ENCODE peak calls at places on chromosome 10, in four cellular contexts. F, D, B and I are unnamed samples.

GRCh38 chr10:122050316-122050715 is 61.4 kb downstream of the TACC2 start:
- DNase-seq in F (no peak), B (peak; percentile 73), D (no peak), I (no peak)

GRCh38 chr10:125343118-125343752 is 182.9 kb upstream of the CTBP2 start:
- DNase-seq in F (no peak), B (peak; percentile 21), D (no peak), I (no peak)

GRCh38 chr10:121753726-121754476 is 155.7 kb upstream of the FGFR2 start:
- DNase-seq in D (no peak), F (no peak), B (no peak), I (no peak)

GRCh38 chr10:108167766-108168165 is 1003.3 kb upstream of the SORCS1 start:
- DNase-seq in B (no peak), D (no peak), F (no peak), I (no peak)

GRCh38 chr10:62092301-62092990 is 176.2 kb downstream of the RTKN2 start:
- DNase-seq in F (no peak), B (no peak), D (no peak), I (no peak)

GRCh38 chr10:78749898-78750297 is 318.9 kb upstream of the ZMIZ1 start:
- DNase-seq in B (no peak), D (no peak), F (no peak), I (no peak)

GRCh38 chr10:3533296-3533695 is 251.7 kb downstream of the KLF6 start:
- DNase-seq in F (no peak), D (no peak), B (no peak), I (no peak)

GRCh38 chr10:132931258-132931657 is 11.1 kb downstream of the CFAP46 start:
- DNase-seq in F (no peak), B (no peak), D (no peak), I (no peak)

GRCh38 chr10:64067009-64067606 is 545.9 kb downstream of the REEP3 start:
- DNase-seq in D (no peak), B (no peak), F (no peak), I (no peak)

GRCh38 chr10:61903184-61903990 is 1.9 kb downstream of the ARID5B start:
- DNase-seq in F (no peak), D (peak; percentile 18), B (peak; percentile 76), I (peak; percentile 76)

GRCh38 chr10:84292502-84292901 is 35.9 kb upstream of the CCSER2 start:
- DNase-seq in F (no peak), D (no peak), B (no peak), I (no peak)

GRCh38 chr10:121596668-121597503 is 1.4 kb downstream of the FGFR2 start:
- DNase-seq in F (no peak), D (no peak), B (peak; percentile 55), I (no peak)

GRCh38 chr10:107442035-107442505 is 277.6 kb upstream of the SORCS1 start:
- DNase-seq in B (no peak), D (no peak), F (no peak), I (no peak)

GRCh38 chr10:25059990-25060389 is 43.6 kb downstream of the THNSL1 start:
- DNase-seq in D (peak; percentile 47), B (peak; percentile 65), F (peak; percentile 52), I (no peak)

GRCh38 chr10:91887075-91887899 is 22.0 kb downstream of the FGFBP3 start:
- DNase-seq in D (no peak), F (no peak), B (peak; percentile 15), I (peak; percentile 21)

GRCh38 chr10:14205246-14205645 is 125.5 kb downstream of the FRMD4A start:
- DNase-seq in F (no peak), B (no peak), D (no peak), I (no peak)

GRCh38 chr10:14196113-14196512 is 134.6 kb downstream of the FRMD4A start:
- DNase-seq in B (no peak), D (no peak), F (no peak), I (no peak)

GRCh38 chr10:14195455-14195854 is 135.3 kb downstream of the FRMD4A start:
- DNase-seq in D (no peak), F (no peak), B (no peak), I (no peak)

DNA sequence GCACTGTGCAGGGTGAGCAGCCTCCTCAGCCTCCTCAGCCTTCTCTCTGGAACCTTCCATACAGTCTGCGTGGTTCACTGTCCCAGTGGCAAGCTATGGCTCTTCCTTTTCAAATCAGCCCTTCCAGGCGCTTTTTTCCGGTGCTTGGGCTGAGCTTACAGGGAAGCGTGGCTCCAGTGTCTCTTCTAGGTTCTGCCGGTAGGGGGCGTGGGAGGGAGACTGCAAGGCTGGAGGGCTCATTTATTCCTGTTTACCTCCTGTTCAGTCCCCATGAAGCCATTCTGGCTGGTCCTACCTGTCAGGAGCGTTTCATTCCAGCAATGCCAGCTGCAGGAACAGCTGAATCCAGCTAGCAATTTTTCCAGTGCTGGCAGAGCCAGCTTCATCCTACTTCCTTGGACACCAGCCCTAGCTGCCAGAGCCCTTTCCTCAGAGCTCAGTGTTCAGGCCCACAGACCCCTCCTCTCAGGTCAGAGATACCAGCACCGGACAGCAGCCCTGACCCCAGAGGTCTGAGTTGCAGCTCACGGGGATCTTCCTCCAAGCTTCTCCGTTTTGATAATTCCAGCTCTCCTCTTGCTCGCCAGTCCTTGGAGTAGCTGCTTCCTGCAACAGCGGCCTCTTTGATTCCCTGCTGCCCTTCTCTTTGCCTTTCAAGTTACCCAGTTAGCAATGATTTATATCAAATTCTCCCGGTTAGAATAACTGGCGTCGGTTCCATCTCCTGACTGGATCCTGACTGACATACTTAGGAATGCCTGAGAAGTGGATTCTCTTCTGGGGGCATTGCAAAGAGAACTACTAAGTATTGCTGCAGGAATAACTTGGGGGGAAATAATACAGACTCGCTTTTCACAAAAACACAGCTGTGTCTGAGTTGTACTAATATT is 129.8 kb downstream of the FRMD4A start:
- DNase-seq in D (no peak), F (no peak), B (peak; percentile 8), I (no peak)
- TF ChIP-seq CTCF in D (no peak), F (peak; percentile 45), B (no peak), I (no peak)

GRCh38 chr10:13930123-13930522 is 343.4 kb downstream of the PRPF18 start:
- DNase-seq in F (no peak), B (no peak), D (no peak), I (no peak)

GRCh38 chr10:13922591-13922990 is 335.8 kb downstream of the PRPF18 start:
- DNase-seq in B (no peak), D (no peak), F (no peak), I (no peak)

GRCh38 chr10:13924020-13924725 is 337.4 kb downstream of the PRPF18 start:
- DNase-seq in F (peak; percentile 86), B (no peak), D (no peak), I (no peak)

GRCh38 chr10:13925924-13926435 is 339.2 kb downstream of the PRPF18 start:
- DNase-seq in F (no peak), D (no peak), B (no peak), I (no peak)

GRCh38 chr10:13928362-13928921 is 341.7 kb downstream of the PRPF18 start:
- DNase-seq in B (no peak), F (no peak), D (no peak), I (no peak)
- TF ChIP-seq CTCF in B (no peak), F (no peak), D (no peak), I (no peak)

GRCh38 chr10:75097666-75098285 is 13.7 kb upstream of the SAMD8 start:
- DNase-seq in B (no peak), D (no peak), F (no peak), I (no peak)
- TF ChIP-seq CTCF in B (no peak), D (no peak), F (peak; percentile 56), I (no peak)

GRCh38 chr10:103350175-103350521 is 792 bp downstream of the PCGF6 start:
- DNase-seq in D (no peak), F (no peak), B (no peak), I (no peak)

GRCh38 chr10:103355906-103356599 is 5.1 kb upstream of the PCGF6 start:
- DNase-seq in B (no peak), D (no peak), F (no peak), I (no peak)

GRCh38 chr10:103353281-103353680 is 2.3 kb upstream of the PCGF6 start:
- DNase-seq in D (no peak), B (no peak), F (no peak), I (no peak)

GRCh38 chr10:103350522-103351260 is at the start of gene PCGF6:
- DNase-seq in F (peak; percentile 34), D (no peak), B (peak; percentile 81), I (peak; percentile 78)
- TF ChIP-seq CTCF in F (peak; percentile 3), D (no peak), B (no peak), I (no peak)

GRCh38 chr10:70498970-70499828 is 20.6 kb downstream of the PALD1 start:
- DNase-seq in F (no peak), D (no peak), B (no peak), I (no peak)

GRCh38 chr10:70500812-70501301 is 22.3 kb downstream of the PALD1 start:
- DNase-seq in F (no peak), D (no peak), B (no peak), I (no peak)

GRCh38 chr10:70502406-70502805 is 23.8 kb downstream of the PALD1 start:
- DNase-seq in B (no peak), D (no peak), F (no peak), I (no peak)

GRCh38 chr10:70500339-70500738 is 21.8 kb downstream of the PALD1 start:
- DNase-seq in D (no peak), F (no peak), B (no peak), I (no peak)

DNA sequence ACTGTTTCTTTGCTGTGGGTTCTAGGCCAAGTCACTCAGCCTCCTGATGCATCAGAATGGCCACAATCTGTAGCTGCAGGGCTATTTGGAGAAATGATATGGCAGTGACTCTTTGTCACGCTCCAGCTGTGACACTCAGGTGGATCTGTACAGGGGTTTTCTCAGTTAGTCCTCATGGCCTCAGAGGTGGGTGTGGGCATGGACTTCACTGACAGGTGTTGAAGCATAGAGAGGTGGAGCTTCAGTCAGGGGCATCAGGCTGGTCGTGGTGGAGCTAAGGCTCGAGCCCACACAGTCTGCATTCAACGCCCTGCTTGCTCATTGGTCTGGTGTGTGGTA is 21.2 kb downstream of the PALD1 start:
- DNase-seq in F (no peak), D (no peak), B (no peak), I (no peak)
- TF ChIP-seq CTCF in F (no peak), D (no peak), B (no peak), I (no peak)

GRCh38 chr10:57849726-57850357 is 417.9 kb downstream of the IPMK start:
- DNase-seq in B (no peak), D (no peak), F (no peak), I (no peak)
- TF ChIP-seq CTCF in B (no peak), D (no peak), F (no peak), I (no peak)

GRCh38 chr10:80457554-80458262 is 3.6 kb downstream of the TSPAN14 start:
- DNase-seq in F (no peak), D (no peak), B (no peak), I (no peak)
- TF ChIP-seq CTCF in F (peak; percentile 6), D (no peak), B (peak; percentile 31), I (no peak)

DNA sequence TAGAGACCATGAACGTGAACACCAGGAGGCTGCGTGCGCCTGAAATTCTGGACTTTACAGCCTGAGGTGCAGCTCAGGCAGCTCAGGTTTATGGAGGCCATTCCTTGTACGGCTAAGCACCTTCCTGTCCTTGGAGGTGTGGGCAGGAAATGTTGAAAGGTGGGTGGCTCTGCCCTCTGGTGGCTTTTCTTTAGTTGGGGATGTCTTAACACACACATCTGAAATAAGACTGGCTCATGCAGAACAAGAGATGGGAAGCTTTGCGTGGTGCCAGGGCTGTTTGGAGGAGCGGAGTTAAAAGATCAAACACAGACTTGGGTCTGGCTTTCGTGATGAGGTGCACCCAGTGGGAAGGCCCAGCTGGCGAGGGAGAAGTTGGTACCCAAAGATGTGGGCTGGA is 64.1 kb downstream of the DOCK1 start:
- DNase-seq in B (peak; percentile 36), D (no peak), F (no peak), I (no peak)
- TF ChIP-seq CTCF in B (peak; percentile 40), D (no peak), F (peak; percentile 15), I (no peak)